ENCODE peak calls at places on chromosomes 16 and 17, in six cellular contexts. L is upper lobe of right lung, M is mesothelial cell of epicardium, S is Peyer's patch, D is foreskin fibroblast, R is choroid plexus epithelial cell. J is an unnamed sample.

GRCh38 chr17:57603541-57603940 is 141.6 kb downstream of the CCDC182 start:
- DNase-seq in S (no peak), L (no peak), M (no peak), D (no peak), R (no peak), J (no peak)

GRCh38 chr17:63082273-63082861 is 116.3 kb downstream of the TANC2 start:
- DNase-seq in S (no peak), M (no peak), L (no peak), R (peak; percentile 74), D (peak; percentile 61), J (no peak)

GRCh38 chr16:66692341-66692740 is 4.2 kb downstream of the CMTM4 start:
- DNase-seq in M (no peak), L (peak; percentile 17), D (no peak), R (no peak), S (peak; percentile 24), J (no peak)

GRCh38 chr17:20935740-20936139 is 107.1 kb downstream of the USP22 start:
- DNase-seq in D (peak; percentile 71), L (no peak), S (no peak), R (peak; percentile 92), M (no peak), J (no peak)

GRCh38 chr16:29641561-29641960 is 21.5 kb upstream of the SPN start:
- DNase-seq in D (peak; percentile 16), S (no peak), M (no peak), R (peak; percentile 9), L (no peak), J (peak; percentile 52)

GRCh38 chr17:57750109-57750845 is 5.2 kb upstream of the CCDC182 start:
- DNase-seq in R (no peak), L (no peak), D (no peak), M (no peak), S (no peak), J (no peak)

GRCh38 chr16:86783626-86784266 is 205.4 kb downstream of the FOXL1 start:
- DNase-seq in S (no peak), R (no peak), D (peak; percentile 66), M (no peak), L (no peak), J (no peak)

GRCh38 chr17:44177641-44178040 is 7.1 kb downstream of the ASB16 start:
- DNase-seq in S (no peak), D (no peak), L (no peak), R (no peak), M (no peak), J (peak; percentile 39)

GRCh38 chr17:72702998-72703397 is 389.5 kb downstream of the SLC39A11 start:
- DNase-seq in S (no peak), R (no peak), M (no peak), L (no peak), D (no peak), J (no peak)

GRCh38 chr17:5019475-5019956 is 15.7 kb downstream of the SLC52A1 start:
- DNase-seq in L (no peak), S (no peak), M (no peak), D (peak; percentile 41), R (peak; percentile 22), J (peak; percentile 60)

GRCh38 chr17:9150407-9151090 is 129.2 kb downstream of the NTN1 start:
- DNase-seq in D (peak; percentile 29), S (no peak), R (peak; percentile 57), M (no peak), L (no peak), J (no peak)

GRCh38 chr17:43755389-43755875 is 3.2 kb downstream of the SOST start:
- DNase-seq in R (peak; percentile 25), S (no peak), L (no peak), M (peak; percentile 65), D (peak; percentile 53), J (no peak)

GRCh38 chr17:9090641-9091096 is 69.4 kb downstream of the NTN1 start:
- DNase-seq in R (no peak), S (no peak), D (no peak), L (no peak), M (no peak), J (no peak)

GRCh38 chr17:79974786-79975497 is 60.7 kb downstream of the TBC1D16 start:
- DNase-seq in M (no peak), L (peak; percentile 63), D (no peak), S (peak; percentile 46), R (no peak), J (no peak)

GRCh38 chr17:38864636-38865398 is 5.0 kb upstream of the LASP1 start:
- DNase-seq in L (no peak), M (no peak), S (no peak), D (peak; percentile 75), R (peak; percentile 78), J (no peak)

GRCh38 chr17:31521632-31522283 is 130.3 kb downstream of the RAB11FIP4 start:
- DNase-seq in D (no peak), R (no peak), M (no peak), L (no peak), S (peak; percentile 71), J (no peak)

GRCh38 chr16:85963746-85964370 is 64.9 kb downstream of the IRF8 start:
- DNase-seq in D (peak; percentile 13), L (peak; percentile 80), M (no peak), S (peak; percentile 67), R (peak; percentile 12), J (no peak)

GRCh38 chr17:15261818-15262290 is 3.3 kb downstream of the PMP22 start:
- DNase-seq in R (peak; percentile 38), M (no peak), L (no peak), S (no peak), D (peak; percentile 58), J (peak; percentile 31)

GRCh38 chr16:21949713-21950260 is 3.4 kb upstream of the UQCRC2 start:
- DNase-seq in L (no peak), R (no peak), S (no peak), M (no peak), D (no peak), J (no peak)

GRCh38 chr16:58960484-58960883 is 226.4 kb upstream of the GOT2 start:
- DNase-seq in S (no peak), L (no peak), M (no peak), D (no peak), R (no peak), J (no peak)

GRCh38 chr16:58963479-58963878 is 229.4 kb upstream of the GOT2 start:
- DNase-seq in R (no peak), M (no peak), D (no peak), S (no peak), L (no peak), J (no peak)

GRCh38 chr16:58960034-58960433 is 225.9 kb upstream of the GOT2 start:
- DNase-seq in R (no peak), D (no peak), M (no peak), S (no peak), L (no peak), J (no peak)
- TF ChIP-seq CTCF in R (no peak), D (no peak), M (no peak), S (no peak), L (no peak), J (no peak)

DNA sequence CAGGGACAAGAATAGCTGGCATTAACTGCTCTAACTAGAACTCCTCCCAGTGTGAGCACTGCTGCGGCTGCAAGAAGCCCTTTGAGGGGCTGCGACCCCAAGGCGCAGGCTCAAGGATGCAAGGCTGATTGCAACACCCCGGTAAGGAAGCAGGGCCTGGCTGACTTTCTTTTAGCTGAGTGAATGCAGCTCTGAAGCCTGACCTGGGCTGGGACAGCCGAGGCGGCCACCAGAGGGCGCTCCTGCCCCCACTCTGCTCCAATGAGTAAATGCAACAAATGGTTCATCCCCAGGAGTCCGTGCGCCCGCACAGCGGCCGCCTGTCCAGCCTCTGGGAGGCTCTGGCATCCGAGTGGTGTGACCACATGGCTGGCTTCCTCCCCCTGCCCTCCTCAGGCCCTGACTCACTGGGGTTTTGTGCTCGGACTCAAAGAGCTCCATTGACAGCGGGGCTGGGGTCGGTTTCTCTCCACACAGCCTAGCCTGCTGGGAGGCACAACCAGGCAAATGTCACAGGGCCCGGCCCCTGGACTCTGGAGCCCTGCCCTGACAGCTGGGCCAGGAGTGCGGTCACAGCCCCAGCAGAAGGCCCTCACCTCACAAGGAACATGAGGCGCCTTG is at the start of gene SMIM5:
- DNase-seq in L (peak; percentile 93), R (peak; percentile 93), S (peak; percentile 93), M (peak; percentile 93), D (peak; percentile 95), J (peak; percentile 95)
- TF ChIP-seq CTCF in L (peak; percentile 98), R (peak; percentile 93), S (peak; percentile 94), M (peak; percentile 89), D (peak; percentile 97), J (peak; percentile 94)

DNA sequence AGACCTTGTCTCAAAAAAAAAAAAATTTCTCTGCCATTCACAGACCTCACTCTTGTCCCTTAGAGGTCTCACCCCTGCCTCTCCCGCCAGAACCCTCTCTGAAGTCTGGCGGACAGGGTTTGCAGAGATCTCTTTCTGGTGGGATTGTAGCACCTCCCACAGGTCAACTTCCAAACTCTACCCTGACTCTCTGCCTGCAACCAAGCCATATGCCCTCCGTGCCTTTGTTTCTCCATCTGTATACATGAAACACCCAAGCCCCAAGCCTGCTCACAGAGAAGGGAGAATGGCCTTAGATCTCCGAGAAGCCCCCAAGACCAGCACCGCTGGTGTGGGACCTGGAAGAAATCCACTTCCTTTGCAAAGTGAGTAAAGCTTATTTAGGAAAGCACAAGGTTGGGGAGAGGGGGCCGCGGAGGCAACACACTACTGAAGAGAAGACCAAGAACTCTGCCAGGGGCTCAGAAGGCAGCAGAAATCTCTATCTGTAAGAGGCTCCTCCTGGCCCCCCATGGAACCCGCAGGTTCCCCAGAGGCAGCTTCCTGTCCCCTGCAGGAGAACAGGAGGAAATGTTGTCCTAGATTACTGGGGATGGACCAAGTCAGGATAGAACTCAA is 219.9 kb downstream of the C16orf78 start:
- DNase-seq in R (no peak), M (peak; percentile 21), D (no peak), S (no peak), L (no peak), J (no peak)
- TF ChIP-seq CTCF in R (no peak), M (no peak), D (no peak), S (no peak), L (no peak), J (no peak)

DNA sequence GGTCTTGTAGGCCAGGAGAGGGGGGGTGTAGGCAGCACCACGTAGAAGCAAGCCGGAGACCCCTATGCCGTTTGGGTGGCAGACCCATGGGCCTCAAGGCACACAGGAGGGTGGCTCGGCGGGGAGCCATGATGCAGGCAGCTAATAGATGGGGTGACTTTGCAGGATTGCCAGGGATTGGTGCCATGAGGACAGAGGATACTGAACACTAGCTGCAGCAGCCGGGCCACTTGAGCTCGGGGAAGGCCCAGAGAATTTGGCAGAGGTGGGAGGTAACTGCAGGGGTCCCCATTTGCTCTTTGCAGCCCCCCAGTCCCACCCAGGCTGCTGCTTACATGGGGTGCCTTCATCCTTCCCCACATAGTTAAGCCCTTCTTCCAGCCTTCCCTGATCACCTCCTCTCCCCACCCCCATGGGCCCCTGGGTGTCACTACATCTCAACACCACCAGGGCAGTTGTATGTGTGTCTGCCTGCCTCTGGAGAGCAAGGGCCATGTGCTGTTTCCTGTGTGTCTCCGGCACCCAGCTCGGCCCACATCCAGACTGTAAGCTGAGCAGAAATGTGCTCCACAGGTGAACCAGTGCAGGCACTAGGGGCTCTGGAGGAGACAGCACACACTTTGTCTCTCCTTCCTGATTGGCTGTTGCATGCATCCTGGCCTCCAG is 52.1 kb downstream of the SREBF1 start:
- DNase-seq in L (no peak), R (peak; percentile 52), M (no peak), S (no peak), D (peak; percentile 45), J (no peak)
- TF ChIP-seq CTCF in L (no peak), R (peak; percentile 52), M (peak; percentile 31), S (no peak), D (peak; percentile 26), J (no peak)